ENCODE peak calls at places on chromosomes 1 and 21, in five cellular contexts. One of them, this sample, is unnamed.
A peak's percentile ranks its signal among the peaks of the same experiment; 100 is the strongest.

GRCh38 chr1:28592314-28593071 is 428 bp downstream of the RAB42 start:
- DNase-seq in K562: no peak
- DNase-seq in HepG2: no peak
- DNase-seq in H1: peak; percentile 55
- DNase-seq in GM12878: no peak
- DNase-seq in this sample: no peak

GRCh38 chr1:155648207-155649147 is 38.5 kb downstream of the MSTO1 start:
- DNase-seq in K562: no peak
- DNase-seq in HepG2: peak; percentile 83
- DNase-seq in H1: no peak
- DNase-seq in GM12878: no peak
- DNase-seq in this sample: peak; percentile 87

GRCh38 chr1:5551274-5551966 is 440.8 kb downstream of the NPHP4 start:
- DNase-seq in K562: no peak
- DNase-seq in HepG2: peak; percentile 3
- DNase-seq in H1: no peak
- DNase-seq in GM12878: no peak
- DNase-seq in this sample: peak; percentile 1

GRCh38 chr1:167510244-167510643 is 8.1 kb downstream of the CD247 start:
- DNase-seq in K562: no peak
- DNase-seq in HepG2: no peak
- DNase-seq in H1: no peak
- DNase-seq in GM12878: no peak
- DNase-seq in this sample: no peak

GRCh38 chr1:201655243-201655642 is 116.3 kb downstream of the NAV1 start:
- DNase-seq in K562: peak; percentile 76
- DNase-seq in HepG2: no peak
- DNase-seq in H1: no peak
- DNase-seq in GM12878: no peak
- DNase-seq in this sample: no peak

GRCh38 chr1:160644399-160644798 is 2.4 kb downstream of the SLAMF1 start:
- DNase-seq in K562: no peak
- DNase-seq in HepG2: no peak
- DNase-seq in H1: no peak
- DNase-seq in GM12878: no peak
- DNase-seq in this sample: no peak

GRCh38 chr1:205449750-205450443 is 5.9 kb downstream of the BLACAT1 start:
- DNase-seq in K562: peak; percentile 94
- DNase-seq in HepG2: peak; percentile 99
- DNase-seq in H1: peak; percentile 77
- DNase-seq in GM12878: no peak
- DNase-seq in this sample: peak; percentile 69

GRCh38 chr1:111789666-111790316 is 34.1 kb downstream of the DDX20 start:
- DNase-seq in K562: no peak
- DNase-seq in HepG2: no peak
- DNase-seq in H1: no peak
- DNase-seq in GM12878: no peak
- DNase-seq in this sample: no peak

GRCh38 chr1:33032126-33032869 is 4.4 kb downstream of the AK2 start:
- DNase-seq in K562: no peak
- DNase-seq in HepG2: no peak
- DNase-seq in H1: no peak
- DNase-seq in GM12878: no peak
- DNase-seq in this sample: no peak

GRCh38 chr21:17911628-17912027 is 92.5 kb upstream of the C21orf91 start:
- DNase-seq in K562: no peak
- DNase-seq in HepG2: no peak
- DNase-seq in H1: no peak
- DNase-seq in GM12878: no peak
- DNase-seq in this sample: no peak

GRCh38 chr1:62962794-62963776 is 179.2 kb downstream of the ATG4C start:
- DNase-seq in K562: peak; percentile 59
- DNase-seq in HepG2: peak; percentile 30
- DNase-seq in H1: peak; percentile 84
- DNase-seq in GM12878: no peak
- DNase-seq in this sample: peak; percentile 37

GRCh38 chr1:229556551-229556950 is 2.0 kb downstream of the ABCB10 start:
- DNase-seq in K562: no peak
- DNase-seq in HepG2: peak; percentile 18
- DNase-seq in H1: no peak
- DNase-seq in GM12878: no peak
- DNase-seq in this sample: no peak

GRCh38 chr1:229554886-229555621 is 3.5 kb downstream of the ABCB10 start:
- DNase-seq in K562: peak; percentile 94
- DNase-seq in HepG2: no peak
- DNase-seq in H1: no peak
- DNase-seq in GM12878: no peak
- DNase-seq in this sample: no peak

GRCh38 chr1:229550812-229551567 is 7.5 kb downstream of the ABCB10 start:
- DNase-seq in K562: no peak
- DNase-seq in HepG2: no peak
- DNase-seq in H1: no peak
- DNase-seq in GM12878: no peak
- DNase-seq in this sample: no peak

GRCh38 chr1:229552732-229553131 is 5.8 kb downstream of the ABCB10 start:
- DNase-seq in K562: no peak
- DNase-seq in HepG2: no peak
- DNase-seq in H1: no peak
- DNase-seq in GM12878: no peak
- DNase-seq in this sample: no peak

GRCh38 chr1:229553621-229554120 is 4.8 kb downstream of the ABCB10 start:
- DNase-seq in K562: no peak
- DNase-seq in HepG2: no peak
- DNase-seq in H1: no peak
- DNase-seq in GM12878: no peak
- DNase-seq in this sample: no peak
- TF ChIP-seq HDAC2 in K562: no peak
- TF ChIP-seq HDAC2 in HepG2: no peak
- TF ChIP-seq HDAC2 in H1: no peak
- TF ChIP-seq HDAC2 in GM12878: no peak
- TF ChIP-seq HDAC2 in this sample: no peak

GRCh38 chr1:171217658-171218443 is 30.4 kb upstream of the FMO1 start:
- DNase-seq in K562: no peak
- DNase-seq in HepG2: no peak
- DNase-seq in H1: no peak
- DNase-seq in GM12878: no peak
- DNase-seq in this sample: no peak

GRCh38 chr1:171210355-171210754 is 25.3 kb downstream of the FMO2 start:
- DNase-seq in K562: no peak
- DNase-seq in HepG2: no peak
- DNase-seq in H1: no peak
- DNase-seq in GM12878: no peak
- DNase-seq in this sample: no peak

GRCh38 chr1:171213559-171214454 is 28.7 kb downstream of the FMO2 start:
- DNase-seq in K562: no peak
- DNase-seq in HepG2: no peak
- DNase-seq in H1: no peak
- DNase-seq in GM12878: no peak
- DNase-seq in this sample: no peak

GRCh38 chr1:171207377-171207776 is 22.3 kb downstream of the FMO2 start:
- DNase-seq in K562: no peak
- DNase-seq in HepG2: no peak
- DNase-seq in H1: no peak
- DNase-seq in GM12878: no peak
- DNase-seq in this sample: no peak

DNA sequence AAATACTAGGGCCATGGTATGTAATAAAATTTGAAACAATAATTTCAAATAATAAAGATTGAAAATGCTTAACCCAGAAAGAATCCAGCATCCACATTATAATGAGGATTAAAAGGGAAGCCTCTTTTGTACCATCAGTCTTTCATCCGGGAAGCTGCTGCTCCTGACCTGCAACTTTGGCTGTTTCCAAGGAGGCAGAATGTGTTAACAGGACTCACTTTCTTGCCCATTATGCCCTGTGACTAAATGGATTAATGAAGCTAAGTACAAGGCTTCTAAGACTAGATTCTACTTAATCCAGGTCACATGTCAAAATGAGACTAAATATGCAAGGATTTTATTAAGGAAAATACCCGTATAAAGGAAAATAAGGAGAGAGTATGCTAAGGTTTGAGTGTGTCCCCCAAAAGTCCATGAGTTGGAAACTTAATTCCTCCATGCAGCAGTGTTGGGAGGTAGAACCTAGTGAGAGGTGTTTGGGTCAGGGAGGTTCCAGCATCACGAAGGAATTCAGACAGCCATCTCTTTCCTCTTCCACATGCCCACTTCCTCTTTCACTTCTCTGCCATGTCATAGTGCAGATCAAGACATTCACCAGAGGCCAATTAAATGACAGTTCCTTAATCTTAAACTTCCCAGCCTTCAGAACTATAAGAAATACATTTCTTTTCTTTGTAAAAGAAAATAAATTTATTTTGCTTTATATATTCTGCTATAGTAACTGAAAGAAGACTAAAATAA is 27.7 kb downstream of the FMO2 start:
- DNase-seq in K562: no peak
- DNase-seq in HepG2: no peak
- DNase-seq in H1: no peak
- DNase-seq in GM12878: no peak
- DNase-seq in this sample: no peak
- TF ChIP-seq HDAC2 in K562: no peak
- TF ChIP-seq HDAC2 in HepG2: no peak
- TF ChIP-seq HDAC2 in H1: no peak
- TF ChIP-seq HDAC2 in GM12878: no peak
- TF ChIP-seq HDAC2 in this sample: no peak

DNA sequence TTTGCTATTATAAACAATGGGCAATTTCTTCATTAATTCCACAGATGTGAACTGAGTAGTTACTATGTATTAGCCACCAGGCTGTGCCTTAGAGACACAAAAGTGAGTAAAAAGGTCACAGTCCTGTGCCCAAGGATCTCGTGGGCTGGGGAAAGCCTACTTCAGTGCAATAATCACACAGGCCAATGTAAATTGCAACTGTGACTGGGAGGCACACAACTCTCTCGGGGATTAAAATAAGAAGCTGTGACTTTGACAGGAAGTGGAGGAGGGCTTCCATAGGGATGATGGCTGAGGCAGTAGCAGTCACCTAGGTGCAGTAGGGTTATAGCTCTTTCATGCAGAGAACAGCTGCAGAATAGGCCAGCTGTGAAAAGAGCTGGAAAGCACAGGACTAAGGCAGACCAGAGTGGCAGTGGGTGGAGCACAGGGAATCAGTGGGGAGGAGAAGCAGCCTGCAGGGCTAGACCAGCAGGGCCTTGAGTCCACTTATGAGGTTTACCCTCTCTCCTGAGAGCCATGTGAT is 121.9 kb downstream of the MAB21L3 start:
- DNase-seq in K562: no peak
- DNase-seq in HepG2: no peak
- DNase-seq in H1: no peak
- DNase-seq in GM12878: peak; percentile 9
- DNase-seq in this sample: no peak
- TF ChIP-seq HDAC2 in K562: no peak
- TF ChIP-seq HDAC2 in HepG2: no peak
- TF ChIP-seq HDAC2 in H1: no peak
- TF ChIP-seq HDAC2 in GM12878: no peak
- TF ChIP-seq HDAC2 in this sample: no peak

GRCh38 chr21:33078907-33079582 is 9.1 kb downstream of the OLIG1 start:
- DNase-seq in K562: peak; percentile 76
- DNase-seq in HepG2: peak; percentile 17
- DNase-seq in H1: no peak
- DNase-seq in GM12878: peak; percentile 88
- DNase-seq in this sample: peak; percentile 41

GRCh38 chr21:33075596-33076195 is 5.8 kb downstream of the OLIG1 start:
- DNase-seq in K562: no peak
- DNase-seq in HepG2: no peak
- DNase-seq in H1: peak; percentile 52
- DNase-seq in GM12878: no peak
- DNase-seq in this sample: no peak

GRCh38 chr21:33076600-33077329 is 6.8 kb downstream of the OLIG1 start:
- DNase-seq in K562: no peak
- DNase-seq in HepG2: no peak
- DNase-seq in H1: no peak
- DNase-seq in GM12878: no peak
- DNase-seq in this sample: no peak

GRCh38 chr21:33071878-33072306 is 2.0 kb downstream of the OLIG1 start:
- DNase-seq in K562: no peak
- DNase-seq in HepG2: no peak
- DNase-seq in H1: peak; percentile 54
- DNase-seq in GM12878: no peak
- DNase-seq in this sample: no peak

DNA sequence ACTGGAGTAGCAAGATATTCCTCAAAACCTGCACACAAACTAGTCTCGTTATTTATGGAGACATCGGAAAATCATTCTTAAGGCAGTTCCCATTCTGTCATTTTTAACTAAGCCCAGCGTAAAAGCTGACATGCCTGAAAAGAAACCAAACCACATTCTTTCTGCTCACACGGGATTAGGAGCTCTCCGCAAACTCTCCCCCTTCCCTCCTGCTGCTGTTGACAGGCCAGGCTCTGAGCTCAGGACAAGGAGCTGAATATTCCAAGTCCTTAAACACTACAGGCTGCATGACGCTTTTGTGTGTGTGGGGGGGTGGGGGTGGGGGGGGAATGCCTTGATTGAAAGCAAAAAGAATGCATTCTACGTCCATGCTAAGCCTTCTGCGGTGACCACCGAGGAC is 5.2 kb downstream of the OLIG1 start:
- DNase-seq in K562: no peak
- DNase-seq in HepG2: no peak
- DNase-seq in H1: no peak
- DNase-seq in GM12878: no peak
- DNase-seq in this sample: no peak
- TF ChIP-seq HDAC2 in K562: no peak
- TF ChIP-seq HDAC2 in HepG2: no peak
- TF ChIP-seq HDAC2 in H1: no peak
- TF ChIP-seq HDAC2 in GM12878: no peak
- TF ChIP-seq HDAC2 in this sample: no peak

GRCh38 chr1:208526726-208527125 is 282.5 kb upstream of the PLXNA2 start:
- DNase-seq in K562: no peak
- DNase-seq in HepG2: no peak
- DNase-seq in H1: no peak
- DNase-seq in GM12878: no peak
- DNase-seq in this sample: no peak
- TF ChIP-seq HDAC2 in K562: no peak
- TF ChIP-seq HDAC2 in HepG2: no peak
- TF ChIP-seq HDAC2 in H1: no peak
- TF ChIP-seq HDAC2 in GM12878: no peak
- TF ChIP-seq HDAC2 in this sample: no peak